ENCODE peak calls at places on chromosomes 7 and 10, in nine cellular contexts. Y, C, R, W, S, E, F, L and H are unnamed samples.
A peak's percentile ranks its signal among the peaks of the same experiment; 100 is the strongest.

GRCh38 chr7:140085447-140085846 is 22.7 kb upstream of the PARP12 start:
- DNase-seq in W (no peak), S (no peak), L (no peak), Y (no peak), R (no peak), C (no peak), F (no peak), E (no peak), H (no peak)

GRCh38 chr7:133230591-133231194 is 22.2 kb upstream of the EXOC4 start:
- DNase-seq in E (no peak), Y (peak; percentile 67), S (no peak), C (no peak), F (no peak), W (peak; percentile 64), L (peak; percentile 73), R (no peak), H (peak; percentile 24)

GRCh38 chr7:105677803-105678583 is 96.7 kb upstream of the EFCAB10 start:
- DNase-seq in W (peak; percentile 56), C (no peak), R (no peak), F (no peak), Y (no peak), S (peak; percentile 63), E (peak; percentile 86), L (no peak), H (no peak)

GRCh38 chr7:103528152-103528551 is 82.1 kb upstream of the SLC26A5 start:
- DNase-seq in L (no peak), W (no peak), F (no peak), E (no peak), R (no peak), Y (no peak), C (no peak), S (no peak), H (no peak)

GRCh38 chr10:1201010-1201807 is 145.0 kb downstream of the WDR37 start:
- DNase-seq in W (no peak), S (no peak), C (no peak), E (no peak), L (no peak), R (peak; percentile 37), Y (no peak), F (no peak), H (no peak)

GRCh38 chr7:136588216-136588615 is 280.2 kb upstream of the CHRM2 start:
- DNase-seq in E (no peak), Y (no peak), R (no peak), S (no peak), W (no peak), F (no peak), L (no peak), C (no peak), H (no peak)

GRCh38 chr7:75054744-75055527 is 18.7 kb downstream of the RCC1L start:
- DNase-seq in F (peak; percentile 76), Y (no peak), W (no peak), E (no peak), L (peak; percentile 51), R (no peak), S (no peak), C (no peak), H (no peak)

GRCh38 chr10:71981024-71981867 is 17.1 kb downstream of the CHST3 start:
- DNase-seq in Y (no peak), R (no peak), E (peak; percentile 71), S (no peak), F (peak; percentile 81), W (no peak), L (peak; percentile 34), C (peak; percentile 37), H (no peak)

GRCh38 chr7:146701166-146701565 is 584.6 kb downstream of the CNTNAP2 start:
- DNase-seq in S (no peak), R (no peak), W (no peak), Y (no peak), C (no peak), L (no peak), E (no peak), F (no peak), H (peak; percentile 51)

GRCh38 chr10:56319386-56319785 is 41.7 kb downstream of the ZWINT start:
- DNase-seq in E (no peak), Y (no peak), R (no peak), W (no peak), F (no peak), C (no peak), S (no peak), L (no peak), H (no peak)

GRCh38 chr10:79937661-79938226 is 11.2 kb downstream of the SFTPD start:
- DNase-seq in W (no peak), S (no peak), E (peak; percentile 60), F (no peak), R (no peak), C (no peak), L (no peak), Y (no peak), H (no peak)

GRCh38 chr7:81956520-81956919 is 186.7 kb upstream of the HGF start:
- DNase-seq in W (no peak), Y (peak; percentile 18), S (peak; percentile 20), E (no peak), C (no peak), L (peak; percentile 52), F (no peak), R (no peak), H (no peak)

GRCh38 chr7:50418086-50418515 is 32.0 kb downstream of the FIGNL1 start:
- DNase-seq in Y (peak; percentile 73), L (peak; percentile 77), E (peak; percentile 90), F (peak; percentile 76), S (peak; percentile 38), W (peak; percentile 77), R (no peak), C (peak; percentile 59), H (peak; percentile 53)

GRCh38 chr7:103856929-103857328 is 132.5 kb downstream of the RELN start:
- DNase-seq in E (no peak), W (no peak), F (no peak), R (no peak), Y (no peak), L (no peak), S (no peak), C (no peak), H (no peak)

GRCh38 chr10:131825960-131826650 is 74.7 kb upstream of the PPP2R2D start:
- DNase-seq in R (no peak), S (no peak), F (peak; percentile 32), Y (no peak), E (peak; percentile 61), L (no peak), C (peak; percentile 25), W (no peak), H (no peak)

GRCh38 chr7:150934045-150934766 is 43.9 kb downstream of the KCNH2 start:
- DNase-seq in L (no peak), S (no peak), C (no peak), W (no peak), Y (no peak), F (no peak), R (no peak), E (no peak), H (no peak)
- H3K4me3 ChIP-seq in L (no peak overlapping the region), S (no peak overlapping the region), C (no peak overlapping the region), W (no peak overlapping the region), Y (no peak overlapping the region), F (no peak overlapping the region), R (no peak overlapping the region), E (no peak overlapping the region), H (no peak overlapping the region)

DNA sequence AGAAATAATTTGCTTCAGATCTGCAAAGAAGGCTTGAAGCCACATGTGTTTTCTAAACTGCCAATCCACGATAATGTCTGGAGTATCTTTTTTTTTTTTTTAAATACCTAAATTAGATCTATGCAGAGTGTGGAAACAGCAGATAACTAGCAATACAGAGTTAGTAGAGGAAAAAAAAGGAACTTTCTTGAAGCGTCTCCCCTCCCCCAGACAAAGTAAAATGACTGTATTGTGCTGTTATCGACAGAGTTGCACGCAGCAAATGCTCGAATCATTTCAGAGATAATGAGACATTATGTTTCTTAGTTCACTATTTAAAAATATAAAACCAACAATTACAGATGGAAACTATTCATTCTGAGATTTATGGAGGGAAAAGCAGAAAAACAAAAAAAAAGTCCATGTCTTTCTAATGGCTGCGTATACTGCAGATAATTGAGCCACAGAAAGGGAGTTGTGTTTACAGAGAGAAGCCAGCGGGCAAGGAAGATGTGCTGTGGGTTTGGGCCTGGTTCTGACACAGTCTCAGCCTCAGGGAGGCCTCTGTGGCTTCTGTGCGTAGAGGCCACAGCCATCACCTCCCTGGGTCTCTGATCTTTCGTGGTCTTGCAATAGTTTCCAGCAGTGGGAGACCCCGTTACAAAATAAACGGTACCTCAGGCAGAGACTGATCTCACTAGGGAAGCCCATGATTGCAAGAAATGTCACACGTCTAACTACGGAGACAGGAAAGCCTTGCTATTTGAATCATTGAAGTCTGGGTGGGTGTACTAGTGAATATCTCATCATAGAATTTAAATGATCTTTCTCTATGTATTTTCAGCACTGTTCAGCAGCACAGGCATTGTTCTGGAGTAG is 19.1 kb upstream of the KLF6 start:
- DNase-seq in E (no peak), R (no peak), W (no peak), C (no peak), Y (no peak), L (peak; percentile 56), S (no peak), F (no peak), H (no peak)
- TF ChIP-seq POLR2AphosphoS5 in E (no peak), R (no peak), W (no peak), C (no peak), Y (no peak), L (no peak), S (no peak), F (no peak), H (no peak)

GRCh38 chr7:1055491-1056005 is 11.2 kb downstream of the GPR146 start:
- DNase-seq in S (no peak), C (no peak), E (no peak), R (no peak), L (no peak), Y (no peak), W (no peak), F (no peak), H (no peak)
- H3K27ac ChIP-seq in S (peak overlapping the region; percentile 31), C (peak overlapping the region; percentile 5), E (no peak overlapping the region), R (peak overlapping the region; percentile 47), L (no peak overlapping the region), Y (no peak overlapping the region), W (peak overlapping the region; percentile 77), F (peak overlapping the region; percentile 77), H (peak overlapping the region; percentile 39)

GRCh38 chr7:23346316-23346715 is 47.2 kb downstream of the MALSU1 start:
- DNase-seq in S (no peak), C (no peak), E (no peak), R (no peak), L (peak; percentile 23), F (no peak), W (no peak), Y (no peak), H (no peak)

GRCh38 chr7:23343806-23344500 is 44.8 kb downstream of the MALSU1 start:
- DNase-seq in S (no peak), C (no peak), Y (no peak), W (no peak), L (peak; percentile 26), R (no peak), E (no peak), F (no peak), H (no peak)

GRCh38 chr7:23347682-23348180 is 48.6 kb downstream of the MALSU1 start:
- DNase-seq in S (no peak), C (no peak), L (peak; percentile 88), Y (peak; percentile 85), E (no peak), F (no peak), W (no peak), R (no peak), H (no peak)

GRCh38 chr7:23349484-23350157 is 50.5 kb downstream of the MALSU1 start:
- DNase-seq in C (no peak), E (no peak), Y (no peak), F (no peak), R (no peak), L (peak; percentile 88), W (no peak), S (no peak), H (no peak)

GRCh38 chr7:23347007-23347681 is 48.0 kb downstream of the MALSU1 start:
- DNase-seq in Y (no peak), R (no peak), W (no peak), F (no peak), S (no peak), E (no peak), C (no peak), L (peak; percentile 37), H (no peak)
- H3K4me3 ChIP-seq in Y (no peak overlapping the region), R (no peak overlapping the region), W (no peak overlapping the region), F (no peak overlapping the region), S (no peak overlapping the region), E (no peak overlapping the region), C (no peak overlapping the region), L (peak overlapping the region; percentile 67), H (no peak overlapping the region)